ENCODE peak calls at places on chromosomes 12 and 14, in five cellular contexts. W, Z, B, X and J are unnamed samples.

GRCh38 chr14:76486251-76486743 is 110.4 kb downstream of the ESRRB start:
- DNase-seq in W (no peak), Z (no peak), B (no peak), X (no peak), J (no peak)

GRCh38 chr14:68844210-68844545 is 51.3 kb upstream of the ZFP36L1 start:
- DNase-seq in W (no peak), Z (no peak), B (no peak), X (no peak), J (no peak)

GRCh38 chr14:29442720-29443119 is 484.9 kb downstream of the PRKD1 start:
- DNase-seq in W (no peak), Z (peak; percentile 68), B (no peak), X (no peak), J (no peak)

GRCh38 chr12:58860788-58861240 is 59.5 kb downstream of the LRIG3 start:
- DNase-seq in W (no peak), Z (no peak), B (no peak), X (peak; percentile 75), J (no peak)

GRCh38 chr14:58574623-58575022 is 63.1 kb upstream of the DACT1 start:
- DNase-seq in W (no peak), Z (no peak), B (no peak), X (peak; percentile 71), J (no peak)

GRCh38 chr12:68259318-68259940 is 6.0 kb upstream of the IL22 start:
- DNase-seq in W (no peak), Z (peak; percentile 95), B (no peak), X (no peak), J (no peak)

GRCh38 chr12:49288412-49288853 is 6.5 kb upstream of the PRPH start:
- DNase-seq in W (no peak), Z (no peak), B (peak; percentile 87), X (peak; percentile 80), J (peak; percentile 71)

GRCh38 chr12:11681211-11681610 is 31.7 kb downstream of the ETV6 start:
- DNase-seq in W (no peak), Z (peak; percentile 39), B (no peak), X (no peak), J (no peak)

GRCh38 chr12:87140257-87140656 is 884.1 kb upstream of the MGAT4C start:
- DNase-seq in W (no peak), Z (peak; percentile 62), B (no peak), X (no peak), J (no peak)

GRCh38 chr14:22314183-22314820 is 274.7 kb downstream of the DAD1 start:
- DNase-seq in W (no peak), Z (peak; percentile 30), B (peak; percentile 68), X (peak; percentile 82), J (peak; percentile 20)

GRCh38 chr14:49702725-49703124 is 9.8 kb downstream of the KLHDC1 start:
- DNase-seq in W (no peak), Z (peak; percentile 46), B (no peak), X (no peak), J (no peak)

GRCh38 chr12:73815072-73815660 is 722.5 kb upstream of the ATXN7L3B start:
- DNase-seq in W (no peak), Z (no peak), B (no peak), X (peak; percentile 2), J (no peak)

GRCh38 chr12:114933428-114934160 is 249.6 kb upstream of the TBX3 start:
- DNase-seq in W (no peak), Z (peak; percentile 88), B (no peak), X (no peak), J (no peak)

GRCh38 chr12:78271546-78271945 is 440.9 kb downstream of the NAV3 start:
- DNase-seq in W (no peak), Z (peak; percentile 50), B (no peak), X (no peak), J (no peak)

GRCh38 chr12:132540436-132540835 is 50.5 kb downstream of the FBRSL1 start:
- DNase-seq in W (no peak), Z (no peak), B (no peak), X (no peak), J (no peak)

GRCh38 chr14:32435411-32435810 is 106.3 kb downstream of the AKAP6 start:
- DNase-seq in W (no peak), Z (no peak), B (no peak), X (no peak), J (no peak)

GRCh38 chr14:31300883-31301282 is 93.3 kb upstream of the HECTD1 start:
- DNase-seq in W (no peak), Z (no peak), B (no peak), X (no peak), J (no peak)

GRCh38 chr12:12099102-12099501 is 28.4 kb downstream of the BCL2L14 start:
- DNase-seq in W (no peak), Z (no peak), B (no peak), X (no peak), J (no peak)

GRCh38 chr12:103823871-103824270 is 17.2 kb downstream of the NT5DC3 start:
- DNase-seq in W (no peak), Z (no peak), B (no peak), X (no peak), J (no peak)

GRCh38 chr12:89324437-89324836 is 27.9 kb downstream of the DUSP6 start:
- DNase-seq in W (no peak), Z (no peak), B (no peak), X (no peak), J (no peak)

GRCh38 chr12:115232455-115233156 is 548.6 kb upstream of the TBX3 start:
- DNase-seq in W (no peak), Z (peak; percentile 49), B (no peak), X (no peak), J (no peak)

GRCh38 chr14:64685364-64686130 is 18.7 kb upstream of the PLEKHG3 start:
- DNase-seq in W (no peak), Z (no peak), B (no peak), X (no peak), J (no peak)

GRCh38 chr12:113515082-113515856 is 43.6 kb upstream of the LHX5 start:
- DNase-seq in W (no peak), Z (no peak), B (no peak), X (peak; percentile 75), J (no peak)

GRCh38 chr12:53480425-53481107 is 18.7 kb downstream of the MAP3K12 start:
- DNase-seq in W (no peak), Z (no peak), B (no peak), X (no peak), J (no peak)

GRCh38 chr12:53481108-53481442 is 18.2 kb downstream of the MAP3K12 start:
- DNase-seq in W (no peak), Z (no peak), B (no peak), X (no peak), J (no peak)

GRCh38 chr12:53478865-53479264 is 20.4 kb downstream of the MAP3K12 start:
- DNase-seq in W (no peak), Z (no peak), B (no peak), X (no peak), J (no peak)

GRCh38 chr12:53476769-53477209 is 22.5 kb downstream of the MAP3K12 start:
- DNase-seq in W (no peak), Z (no peak), B (no peak), X (peak; percentile 82), J (no peak)

DNA sequence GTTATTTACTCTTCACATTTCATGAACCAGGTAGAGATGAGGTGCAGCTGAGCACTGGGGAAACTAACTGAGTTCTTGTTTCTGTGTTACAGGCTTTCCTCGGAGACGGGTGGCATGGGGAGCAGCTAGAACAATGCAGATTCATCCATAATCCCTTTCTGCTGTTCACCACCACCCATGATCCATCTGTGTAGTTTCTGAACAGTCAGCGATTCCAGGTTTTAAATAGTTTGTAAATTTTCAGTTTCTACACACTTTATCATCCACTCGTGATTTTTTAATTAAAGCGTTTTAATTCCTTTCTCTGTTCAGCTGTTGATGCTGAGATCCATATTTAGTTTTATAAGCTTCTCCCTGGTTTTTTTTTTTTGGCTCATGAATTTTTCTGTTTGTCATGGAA is 19.9 kb downstream of the MAP3K12 start:
- DNase-seq in W (no peak), Z (no peak), B (no peak), X (no peak), J (no peak)
- TF ChIP-seq CTCF in W (no peak), Z (no peak), B (no peak), X (no peak), J (no peak)

GRCh38 chr12:6494351-6494743 is 445 bp downstream of the NCAPD2 start:
- DNase-seq in W (no peak), Z (no peak), B (no peak), X (peak; percentile 18), J (no peak)
- TF ChIP-seq CTCF in W (no peak), Z (peak; percentile 12), B (no peak), X (peak; percentile 33), J (no peak)

GRCh38 chr12:16891673-16892072 is 285.7 kb upstream of the LMO3 start:
- DNase-seq in W (no peak), Z (no peak), B (no peak), X (no peak), J (no peak)

GRCh38 chr12:16893426-16893825 is 287.5 kb upstream of the LMO3 start:
- DNase-seq in W (no peak), Z (no peak), B (no peak), X (no peak), J (no peak)
- TF ChIP-seq CTCF in W (no peak), Z (no peak), B (no peak), X (no peak), J (no peak)

DNA sequence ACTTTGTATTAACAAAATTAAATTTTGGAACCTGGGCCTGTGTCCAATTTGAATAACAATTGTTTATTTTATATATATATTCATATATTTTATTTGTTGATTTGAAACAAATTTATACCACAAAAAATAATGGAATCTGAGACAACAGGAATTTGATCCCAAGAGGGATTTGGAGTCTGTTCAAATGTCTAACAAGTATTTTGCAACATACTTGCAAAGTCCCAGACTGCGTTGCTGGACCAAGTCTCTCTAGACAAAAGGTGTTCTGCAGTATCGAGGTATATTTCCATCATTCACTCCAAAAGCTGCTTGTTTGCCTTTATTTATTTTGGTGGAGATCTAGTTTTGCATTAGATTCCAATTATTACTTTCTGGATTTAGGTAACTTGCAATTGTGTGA is 68.7 kb upstream of the PTPRR start:
- DNase-seq in W (no peak), Z (no peak), B (no peak), X (no peak), J (no peak)
- TF ChIP-seq CTCF in W (no peak), Z (no peak), B (no peak), X (no peak), J (no peak)

DNA sequence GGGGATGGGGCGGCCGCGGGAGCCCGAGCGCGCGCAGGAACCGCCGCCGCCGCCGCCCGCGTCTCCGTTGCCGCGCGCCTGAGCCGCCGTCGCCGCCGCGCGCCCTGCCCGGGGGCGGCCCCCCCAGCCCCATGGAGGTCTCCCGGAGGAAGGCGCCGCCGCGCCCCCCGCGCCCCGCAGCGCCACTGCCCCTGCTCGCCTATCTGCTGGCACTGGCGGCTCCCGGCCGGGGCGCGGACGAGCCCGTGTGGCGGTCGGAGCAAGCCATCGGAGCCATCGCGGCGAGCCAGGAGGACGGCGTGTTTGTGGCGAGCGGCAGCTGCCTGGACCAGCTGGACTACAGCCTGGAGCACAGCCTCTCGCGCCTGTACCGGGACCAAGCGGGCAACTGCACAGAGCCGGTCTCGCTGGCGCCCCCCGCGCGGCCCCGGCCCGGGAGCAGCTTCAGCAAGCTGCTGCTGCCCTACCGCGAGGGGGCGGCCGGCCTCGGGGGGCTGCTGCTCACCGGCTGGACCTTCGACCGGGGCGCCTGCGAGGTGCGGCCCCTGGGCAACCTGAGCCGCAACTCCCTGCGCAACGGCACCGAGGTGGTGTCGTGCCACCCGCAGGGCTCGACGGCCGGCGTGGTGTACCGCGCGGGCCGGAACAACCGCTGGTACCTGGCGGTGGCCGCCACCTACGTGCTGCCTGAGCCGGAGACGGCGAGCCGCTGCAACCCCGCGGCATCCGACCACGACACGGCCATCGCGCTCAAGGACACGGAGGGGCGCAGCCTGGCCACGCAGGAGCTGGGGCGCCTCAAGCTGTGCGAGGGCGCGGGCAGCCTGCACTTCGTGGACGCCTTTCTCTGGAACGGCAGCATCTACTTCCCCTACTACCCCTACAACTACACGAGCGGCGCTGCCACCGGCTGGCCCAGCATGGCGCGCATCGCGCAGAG is 734 bp downstream of the PLXNC1 start:
- DNase-seq in W (no peak), Z (peak; percentile 24), B (peak; percentile 89), X (peak; percentile 75), J (peak; percentile 83)
- TF ChIP-seq CTCF in W (no peak), Z (no peak), B (peak; percentile 90), X (peak; percentile 45), J (peak; percentile 47)